ENCODE peak calls at places on chromosomes 7 and 10, in seven cellular contexts. R, G, J, U, D, I and S are unnamed samples.

GRCh38 chr10:79029478-79030390 is 39.0 kb upstream of the ZMIZ1 start:
- DNase-seq in R (no peak), U (no peak), G (no peak), I (no peak), J (no peak), D (no peak), S (no peak)

GRCh38 chr10:127155221-127155620 is 41.2 kb downstream of the INSYN2A start:
- DNase-seq in U (no peak), J (no peak), G (no peak), R (no peak), D (no peak), I (peak), S (no peak)

GRCh38 chr7:87179180-87179579 is 26.9 kb downstream of the DMTF1 start:
- DNase-seq in G (no peak), U (no peak), I (no peak), J (no peak), R (no peak), D (no peak), S (no peak)

GRCh38 chr7:49111706-49112105 is 187.4 kb downstream of the CDC14C start:
- DNase-seq in R (no peak), G (no peak), U (no peak), J (no peak), D (no peak), I (no peak), S (no peak)

GRCh38 chr10:100562806-100563293 is 27.1 kb downstream of the HIF1AN start:
- DNase-seq in G (no peak), R (peak), D (no peak), I (peak), U (no peak), J (no peak), S (peak)

GRCh38 chr10:132516771-132517725 is 20.5 kb upstream of the INPP5A start:
- DNase-seq in R (peak), D (no peak), G (no peak), J (peak), I (peak), U (no peak), S (peak)

GRCh38 chr7:98802088-98802780 is 67.6 kb downstream of the TMEM130 start:
- DNase-seq in G (no peak), D (peak), R (peak), J (peak), I (no peak), U (no peak), S (no peak)

GRCh38 chr10:34655286-34656170 is 159.6 kb downstream of the PARD3 start:
- DNase-seq in G (peak), R (peak), I (peak), J (peak), D (no peak), U (no peak), S (no peak)

GRCh38 chr10:71527135-71527534 is 130.4 kb downstream of the CDH23 start:
- DNase-seq in U (no peak), J (no peak), D (no peak), R (no peak), G (no peak), I (no peak), S (no peak)

GRCh38 chr10:119505131-119505551 is 37.4 kb downstream of the RGS10 start:
- DNase-seq in U (no peak), G (no peak), I (no peak), D (no peak), J (peak), R (no peak), S (no peak)

GRCh38 chr10:44386546-44387052 is 1.7 kb upstream of the CXCL12 start:
- DNase-seq in U (no peak), D (no peak), R (peak), I (peak), J (peak), G (peak), S (peak)

GRCh38 chr10:100008142-100008522 is 1.6 kb downstream of the DNMBP start:
- DNase-seq in J (no peak), R (no peak), G (no peak), D (no peak), U (no peak), I (peak), S (no peak)

GRCh38 chr7:1635401-1635800 is 34.7 kb upstream of the ELFN1 start:
- DNase-seq in J (no peak), R (no peak), G (no peak), I (no peak), U (no peak), D (no peak), S (no peak)

GRCh38 chr10:124903119-124903518 is 38.8 kb upstream of the ZRANB1 start:
- DNase-seq in R (no peak), U (no peak), J (no peak), I (peak), D (no peak), G (no peak), S (no peak)

GRCh38 chr10:33126118-33126517 is 168.1 kb upstream of the ITGB1 start:
- DNase-seq in I (no peak), G (no peak), R (no peak), J (no peak), D (no peak), U (peak), S (no peak)

GRCh38 chr10:12214763-12215218 is 18.8 kb downstream of the CDC123 start:
- DNase-seq in R (peak), D (no peak), U (peak), J (peak), I (peak), G (no peak), S (no peak)

GRCh38 chr7:17029150-17029549 is 147.4 kb upstream of the AGR3 start:
- DNase-seq in U (peak), G (no peak), I (no peak), R (no peak), D (no peak), J (no peak), S (no peak)

GRCh38 chr10:69506834-69507643 is 55.8 kb downstream of the TSPAN15 start:
- DNase-seq in G (no peak), J (no peak), D (no peak), R (no peak), U (peak), I (peak), S (peak)